ENCODE peak calls at places on chromosomes 11 and 22, in seven cellular contexts. One of them, this sample, is unnamed.

GRCh38 chr11:36411202-36411640 is 98.9 kb downstream of the TRAF6 start:
- DNase-seq in HT-29: no peak
- DNase-seq in neural crest cell: no peak
- DNase-seq in astrocyte of the hippocampus: no peak
- DNase-seq in stomach: peak
- DNase-seq in PC-3: no peak
- DNase-seq in astrocyte of the spinal cord: no peak
- DNase-seq in this sample: no peak

GRCh38 chr11:78870655-78871054 is 296.0 kb upstream of the NARS2 start:
- DNase-seq in HT-29: no peak
- DNase-seq in neural crest cell: no peak
- DNase-seq in astrocyte of the hippocampus: no peak
- DNase-seq in stomach: no peak
- DNase-seq in PC-3: no peak
- DNase-seq in astrocyte of the spinal cord: no peak
- DNase-seq in this sample: no peak

GRCh38 chr11:723120-723883 is 17.3 kb downstream of the EPS8L2 start:
- DNase-seq in HT-29: peak
- DNase-seq in neural crest cell: no peak
- DNase-seq in astrocyte of the hippocampus: peak
- DNase-seq in stomach: no peak
- DNase-seq in PC-3: peak
- DNase-seq in astrocyte of the spinal cord: peak
- DNase-seq in this sample: peak

GRCh38 chr22:24728790-24729637 is 45.5 kb downstream of the PIWIL3 start:
- DNase-seq in HT-29: no peak
- DNase-seq in neural crest cell: peak
- DNase-seq in astrocyte of the hippocampus: no peak
- DNase-seq in stomach: no peak
- DNase-seq in PC-3: no peak
- DNase-seq in astrocyte of the spinal cord: peak
- DNase-seq in this sample: peak

GRCh38 chr11:6674198-6674597 is 8.9 kb downstream of the MRPL17 start:
- DNase-seq in HT-29: no peak
- DNase-seq in neural crest cell: no peak
- DNase-seq in astrocyte of the hippocampus: no peak
- DNase-seq in stomach: no peak
- DNase-seq in PC-3: no peak
- DNase-seq in astrocyte of the spinal cord: no peak
- DNase-seq in this sample: no peak

GRCh38 chr11:134581966-134582787 is 170.1 kb upstream of the B3GAT1 start:
- DNase-seq in HT-29: no peak
- DNase-seq in neural crest cell: no peak
- DNase-seq in astrocyte of the hippocampus: no peak
- DNase-seq in stomach: no peak
- DNase-seq in PC-3: no peak
- DNase-seq in astrocyte of the spinal cord: no peak
- DNase-seq in this sample: no peak

GRCh38 chr11:6637871-6638270 is 17.7 kb downstream of the DCHS1 start:
- DNase-seq in HT-29: peak
- DNase-seq in neural crest cell: no peak
- DNase-seq in astrocyte of the hippocampus: peak
- DNase-seq in stomach: peak
- DNase-seq in PC-3: no peak
- DNase-seq in astrocyte of the spinal cord: peak
- DNase-seq in this sample: peak

GRCh38 chr11:1707751-1708150 is 10.8 kb downstream of the KRTAP5-6 start:
- DNase-seq in HT-29: no peak
- DNase-seq in neural crest cell: no peak
- DNase-seq in astrocyte of the hippocampus: no peak
- DNase-seq in stomach: no peak
- DNase-seq in PC-3: no peak
- DNase-seq in astrocyte of the spinal cord: no peak
- DNase-seq in this sample: no peak

GRCh38 chr22:21044931-21045584 is 688 bp upstream of the LRRC74B start:
- DNase-seq in HT-29: no peak
- DNase-seq in neural crest cell: no peak
- DNase-seq in astrocyte of the hippocampus: peak
- DNase-seq in stomach: no peak
- DNase-seq in PC-3: peak
- DNase-seq in astrocyte of the spinal cord: peak
- DNase-seq in this sample: peak

GRCh38 chr11:14414470-14415461 is 55.8 kb upstream of the RRAS2 start:
- DNase-seq in HT-29: no peak
- DNase-seq in neural crest cell: no peak
- DNase-seq in astrocyte of the hippocampus: no peak
- DNase-seq in stomach: no peak
- DNase-seq in PC-3: no peak
- DNase-seq in astrocyte of the spinal cord: no peak
- DNase-seq in this sample: peak

GRCh38 chr22:32050678-32051515 is 7.8 kb downstream of the SLC5A1 start:
- DNase-seq in HT-29: peak
- DNase-seq in neural crest cell: no peak
- DNase-seq in astrocyte of the hippocampus: peak
- DNase-seq in stomach: peak
- DNase-seq in PC-3: peak
- DNase-seq in astrocyte of the spinal cord: peak
- DNase-seq in this sample: peak

GRCh38 chr11:82003671-82004148 is 730.0 kb downstream of the FAM181B start:
- DNase-seq in HT-29: no peak
- DNase-seq in neural crest cell: no peak
- DNase-seq in astrocyte of the hippocampus: peak
- DNase-seq in stomach: no peak
- DNase-seq in PC-3: no peak
- DNase-seq in astrocyte of the spinal cord: peak
- DNase-seq in this sample: peak

GRCh38 chr11:7143908-7144307 is 55.1 kb downstream of the RBMXL2 start:
- DNase-seq in HT-29: peak
- DNase-seq in neural crest cell: no peak
- DNase-seq in astrocyte of the hippocampus: peak
- DNase-seq in stomach: no peak
- DNase-seq in PC-3: peak
- DNase-seq in astrocyte of the spinal cord: peak
- DNase-seq in this sample: peak

GRCh38 chr11:66218846-66219620 is 49.4 kb upstream of the RAB1B start:
- DNase-seq in HT-29: no peak
- DNase-seq in neural crest cell: no peak
- DNase-seq in astrocyte of the hippocampus: no peak
- DNase-seq in stomach: no peak
- DNase-seq in PC-3: no peak
- DNase-seq in astrocyte of the spinal cord: no peak
- DNase-seq in this sample: no peak

GRCh38 chr11:128692750-128693578 is 908 bp upstream of the FLI1 start:
- DNase-seq in HT-29: no peak
- DNase-seq in neural crest cell: no peak
- DNase-seq in astrocyte of the hippocampus: peak
- DNase-seq in stomach: no peak
- DNase-seq in PC-3: peak
- DNase-seq in astrocyte of the spinal cord: peak
- DNase-seq in this sample: peak

GRCh38 chr11:104705475-104706195 is 192.6 kb downstream of the CASP12 start:
- DNase-seq in HT-29: no peak
- DNase-seq in neural crest cell: no peak
- DNase-seq in astrocyte of the hippocampus: peak
- DNase-seq in stomach: peak
- DNase-seq in PC-3: peak
- DNase-seq in astrocyte of the spinal cord: peak
- DNase-seq in this sample: peak

GRCh38 chr11:20277014-20277413 is 86.5 kb upstream of the HTATIP2 start:
- DNase-seq in HT-29: no peak
- DNase-seq in neural crest cell: no peak
- DNase-seq in astrocyte of the hippocampus: no peak
- DNase-seq in stomach: no peak
- DNase-seq in PC-3: no peak
- DNase-seq in astrocyte of the spinal cord: no peak
- DNase-seq in this sample: no peak

GRCh38 chr11:67022341-67022933 is 497 bp upstream of the SYT12 start:
- DNase-seq in HT-29: peak
- DNase-seq in neural crest cell: no peak
- DNase-seq in astrocyte of the hippocampus: peak
- DNase-seq in stomach: peak
- DNase-seq in PC-3: peak
- DNase-seq in astrocyte of the spinal cord: peak
- DNase-seq in this sample: peak

GRCh38 chr11:1206391-1207271 is 16.2 kb upstream of the MUC5B start:
- DNase-seq in HT-29: no peak
- DNase-seq in neural crest cell: no peak
- DNase-seq in astrocyte of the hippocampus: no peak
- DNase-seq in stomach: no peak
- DNase-seq in PC-3: no peak
- DNase-seq in astrocyte of the spinal cord: no peak
- DNase-seq in this sample: no peak

GRCh38 chr11:13061294-13061990 is 52.3 kb downstream of the RASSF10 start:
- DNase-seq in HT-29: no peak
- DNase-seq in neural crest cell: no peak
- DNase-seq in astrocyte of the hippocampus: no peak
- DNase-seq in stomach: no peak
- DNase-seq in PC-3: no peak
- DNase-seq in astrocyte of the spinal cord: peak
- DNase-seq in this sample: no peak

GRCh38 chr11:72231396-72232259 is 7.1 kb downstream of the INPPL1 start:
- DNase-seq in HT-29: no peak
- DNase-seq in neural crest cell: no peak
- DNase-seq in astrocyte of the hippocampus: no peak
- DNase-seq in stomach: no peak
- DNase-seq in PC-3: no peak
- DNase-seq in astrocyte of the spinal cord: no peak
- DNase-seq in this sample: no peak

GRCh38 chr11:19526119-19526518 is 186.5 kb upstream of the NAV2 start:
- DNase-seq in HT-29: no peak
- DNase-seq in neural crest cell: no peak
- DNase-seq in astrocyte of the hippocampus: no peak
- DNase-seq in stomach: no peak
- DNase-seq in PC-3: no peak
- DNase-seq in astrocyte of the spinal cord: no peak
- DNase-seq in this sample: no peak